ENCODE peak calls at places on chromosomes 2 and 18, in four cellular contexts. M is HL-60, N is sigmoid colon, E is lower leg skin. U is an unnamed sample.

GRCh38 chr2:219527076-219527394 is 12.8 kb downstream of the ASIC4 start:
- DNase-seq in E (no peak), M (no peak), N (no peak), U (no peak)

GRCh38 chr2:232075080-232075479 is 113.6 kb downstream of the DIS3L2 start:
- DNase-seq in N (no peak), E (no peak), M (no peak), U (peak; percentile 50)

GRCh38 chr2:169670215-169670651 is 24.0 kb downstream of the CFAP210 start:
- DNase-seq in M (no peak), N (no peak), E (no peak), U (no peak)

GRCh38 chr18:499351-500229 is 911 bp downstream of the COLEC12 start:
- DNase-seq in M (no peak), E (peak; percentile 88), N (peak; percentile 65), U (peak; percentile 40)

GRCh38 chr2:165868211-165868610 is 74.2 kb upstream of the GALNT3 start:
- DNase-seq in M (no peak), E (no peak), N (no peak), U (no peak)

GRCh38 chr2:203021986-203022385 is 7.3 kb downstream of the NBEAL1 start:
- DNase-seq in E (no peak), M (no peak), N (no peak), U (no peak)

GRCh38 chr2:48213646-48214045 is 307.3 kb upstream of the FBXO11 start:
- DNase-seq in N (no peak), E (no peak), M (no peak), U (no peak)

GRCh38 chr2:4324531-4324930 is 621.2 kb downstream of the DCDC2C start:
- DNase-seq in E (no peak), M (no peak), N (no peak), U (no peak)

GRCh38 chr18:25516121-25516520 is 164.2 kb upstream of the ZNF521 start:
- DNase-seq in M (no peak), N (no peak), E (no peak), U (no peak)

GRCh38 chr2:204022550-204022949 is 86.0 kb downstream of the ICOS start:
- DNase-seq in E (no peak), N (no peak), M (no peak), U (no peak)

GRCh38 chr2:239601201-239601851 is 200.5 kb upstream of the HDAC4 start:
- DNase-seq in M (no peak), N (peak; percentile 52), E (peak; percentile 79), U (no peak)

GRCh38 chr2:151928380-151928779 is 100.2 kb upstream of the ARL5A start:
- DNase-seq in N (no peak), E (no peak), M (no peak), U (no peak)

GRCh38 chr2:15754703-15755099 is 163.0 kb downstream of the DDX1 start:
- DNase-seq in E (no peak), N (no peak), M (no peak), U (no peak)

GRCh38 chr2:74881176-74881575 is 47.2 kb downstream of the HK2 start:
- DNase-seq in M (no peak), N (no peak), E (peak; percentile 31), U (no peak)

GRCh38 chr2:125745514-125745913 is 910.4 kb upstream of the GYPC start:
- DNase-seq in N (no peak), E (no peak), M (no peak), U (no peak)

GRCh38 chr2:23568257-23569190 is 183.5 kb downstream of the KLHL29 start:
- DNase-seq in E (no peak), M (no peak), N (no peak), U (no peak)

GRCh38 chr2:64401501-64401880 is 52.5 kb upstream of the LGALSL start:
- DNase-seq in M (no peak), E (no peak), N (no peak), U (no peak)

GRCh38 chr2:14273650-14274049 is 358.9 kb upstream of the LRATD1 start:
- DNase-seq in E (no peak), M (no peak), N (no peak), U (no peak)

GRCh38 chr2:1674276-1674675 is 70.0 kb downstream of the PXDN start:
- DNase-seq in M (no peak), N (peak; percentile 56), E (peak; percentile 53), U (no peak)

GRCh38 chr18:11310476-11311086 is 161.2 kb upstream of the PIEZO2 start:
- DNase-seq in N (no peak), E (no peak), M (peak; percentile 31), U (no peak)

GRCh38 chr2:149597050-149598013 is 9.8 kb upstream of the MMADHC start:
- DNase-seq in M (peak; percentile 52), N (peak; percentile 62), E (no peak), U (peak; percentile 90)
- H3K4me3 ChIP-seq in M (no peak overlapping the region), N (peak overlapping the region; percentile 24), E (no peak overlapping the region), U (peak overlapping the region; percentile 28)

GRCh38 chr2:134290363-134290762 is 36.5 kb downstream of the MGAT5 start:
- DNase-seq in N (no peak), M (no peak), E (no peak), U (no peak)
- H3K4me3 ChIP-seq in N (no peak overlapping the region), M (no peak overlapping the region), E (no peak overlapping the region), U (no peak overlapping the region)

GRCh38 chr2:200810252-200810650 is 1.5 kb upstream of the BZW1 start:
- DNase-seq in N (no peak), M (no peak), E (no peak), U (peak; percentile 76)
- H3K4me3 ChIP-seq in N (peak overlapping the region; percentile 99), M (peak overlapping the region; percentile 87), E (no peak overlapping the region), U (peak overlapping the region; percentile 88)

GRCh38 chr18:6031004-6031403 is 135.7 kb upstream of the TMEM200C start:
- DNase-seq in N (no peak), E (no peak), M (no peak), U (no peak)
- H3K4me3 ChIP-seq in N (no peak overlapping the region), E (no peak overlapping the region), M (no peak overlapping the region), U (no peak overlapping the region)